ENCODE peak calls at places on chromosomes 4 and X, in eight cellular contexts. One of them, this sample, is unnamed.

GRCh38 chr4:182271731-182272525 is 28.7 kb downstream of the TENM3 start:
- DNase-seq in hypothalamus: no peak
- DNase-seq in CD8-positive, alpha-beta memory T cell: no peak
- DNase-seq in GM13977: no peak
- DNase-seq in SK-MEL-5: no peak
- DNase-seq in head of caudate nucleus: no peak
- DNase-seq in pancreas: no peak
- DNase-seq in CD4-positive, alpha-beta memory T cell: no peak
- DNase-seq in this sample: no peak

GRCh38 chr4:126779001-126779400 is 853.8 kb upstream of the INTU start:
- DNase-seq in hypothalamus: no peak
- DNase-seq in CD8-positive, alpha-beta memory T cell: no peak
- DNase-seq in GM13977: no peak
- DNase-seq in SK-MEL-5: no peak
- DNase-seq in head of caudate nucleus: no peak
- DNase-seq in pancreas: no peak
- DNase-seq in CD4-positive, alpha-beta memory T cell: no peak
- DNase-seq in this sample: no peak

GRCh38 chr4:152052431-152053057 is 291.7 kb upstream of the GATB start:
- DNase-seq in hypothalamus: no peak
- DNase-seq in CD8-positive, alpha-beta memory T cell: no peak
- DNase-seq in GM13977: no peak
- DNase-seq in SK-MEL-5: no peak
- DNase-seq in head of caudate nucleus: no peak
- DNase-seq in pancreas: no peak
- DNase-seq in CD4-positive, alpha-beta memory T cell: peak
- DNase-seq in this sample: no peak

GRCh38 chr4:151555151-151555945 is 146.4 kb downstream of the FHIP1A start:
- DNase-seq in hypothalamus: no peak
- DNase-seq in CD8-positive, alpha-beta memory T cell: no peak
- DNase-seq in GM13977: no peak
- DNase-seq in SK-MEL-5: no peak
- DNase-seq in head of caudate nucleus: no peak
- DNase-seq in pancreas: no peak
- DNase-seq in CD4-positive, alpha-beta memory T cell: no peak
- DNase-seq in this sample: no peak

GRCh38 chr4:73815145-73815544 is 21.3 kb upstream of the CXCL6 start:
- DNase-seq in hypothalamus: no peak
- DNase-seq in CD8-positive, alpha-beta memory T cell: no peak
- DNase-seq in GM13977: no peak
- DNase-seq in SK-MEL-5: no peak
- DNase-seq in head of caudate nucleus: no peak
- DNase-seq in pancreas: no peak
- DNase-seq in CD4-positive, alpha-beta memory T cell: no peak
- DNase-seq in this sample: no peak

GRCh38 chrX:23317799-23318724 is 16.6 kb upstream of the PTCHD1 start:
- DNase-seq in hypothalamus: no peak
- DNase-seq in CD8-positive, alpha-beta memory T cell: no peak
- DNase-seq in GM13977: peak
- DNase-seq in SK-MEL-5: peak
- DNase-seq in head of caudate nucleus: no peak
- DNase-seq in pancreas: no peak
- DNase-seq in CD4-positive, alpha-beta memory T cell: peak
- DNase-seq in this sample: no peak

GRCh38 chr4:141654098-141654497 is 17.7 kb downstream of the IL15 start:
- DNase-seq in hypothalamus: no peak
- DNase-seq in CD8-positive, alpha-beta memory T cell: no peak
- DNase-seq in GM13977: no peak
- DNase-seq in SK-MEL-5: peak
- DNase-seq in head of caudate nucleus: no peak
- DNase-seq in pancreas: no peak
- DNase-seq in CD4-positive, alpha-beta memory T cell: no peak
- DNase-seq in this sample: no peak

GRCh38 chrX:18577400-18577799 is 94.5 kb downstream of the RS1 start:
- DNase-seq in hypothalamus: no peak
- DNase-seq in CD8-positive, alpha-beta memory T cell: no peak
- DNase-seq in GM13977: no peak
- DNase-seq in SK-MEL-5: no peak
- DNase-seq in head of caudate nucleus: no peak
- DNase-seq in pancreas: no peak
- DNase-seq in CD4-positive, alpha-beta memory T cell: no peak
- DNase-seq in this sample: no peak

GRCh38 chrX:52082578-52082977 is 13.6 kb upstream of the MAGED4B start:
- DNase-seq in hypothalamus: no peak
- DNase-seq in CD8-positive, alpha-beta memory T cell: no peak
- DNase-seq in GM13977: no peak
- DNase-seq in SK-MEL-5: no peak
- DNase-seq in head of caudate nucleus: no peak
- DNase-seq in pancreas: no peak
- DNase-seq in CD4-positive, alpha-beta memory T cell: no peak
- DNase-seq in this sample: no peak

GRCh38 chr4:159370316-159370715 is 267.4 kb downstream of the RAPGEF2 start:
- DNase-seq in hypothalamus: no peak
- DNase-seq in CD8-positive, alpha-beta memory T cell: no peak
- DNase-seq in GM13977: no peak
- DNase-seq in SK-MEL-5: peak
- DNase-seq in head of caudate nucleus: no peak
- DNase-seq in pancreas: no peak
- DNase-seq in CD4-positive, alpha-beta memory T cell: no peak
- DNase-seq in this sample: no peak

GRCh38 chr4:17771284-17771908 is 10.0 kb downstream of the FAM184B start:
- DNase-seq in hypothalamus: no peak
- DNase-seq in CD8-positive, alpha-beta memory T cell: no peak
- DNase-seq in GM13977: no peak
- DNase-seq in SK-MEL-5: no peak
- DNase-seq in head of caudate nucleus: no peak
- DNase-seq in pancreas: no peak
- DNase-seq in CD4-positive, alpha-beta memory T cell: no peak
- DNase-seq in this sample: no peak

GRCh38 chr4:6044805-6045204 is 26.6 kb upstream of the C4orf50 start:
- DNase-seq in hypothalamus: no peak
- DNase-seq in CD8-positive, alpha-beta memory T cell: no peak
- DNase-seq in GM13977: no peak
- DNase-seq in SK-MEL-5: no peak
- DNase-seq in head of caudate nucleus: no peak
- DNase-seq in pancreas: no peak
- DNase-seq in CD4-positive, alpha-beta memory T cell: no peak
- DNase-seq in this sample: no peak

GRCh38 chr4:169416997-169417396 is 146.2 kb upstream of the SH3RF1 start:
- DNase-seq in hypothalamus: no peak
- DNase-seq in CD8-positive, alpha-beta memory T cell: no peak
- DNase-seq in GM13977: no peak
- DNase-seq in SK-MEL-5: no peak
- DNase-seq in head of caudate nucleus: no peak
- DNase-seq in pancreas: no peak
- DNase-seq in CD4-positive, alpha-beta memory T cell: no peak
- DNase-seq in this sample: no peak

GRCh38 chrX:20317873-20318272 is 51.2 kb upstream of the RPS6KA3 start:
- DNase-seq in hypothalamus: no peak
- DNase-seq in CD8-positive, alpha-beta memory T cell: no peak
- DNase-seq in GM13977: no peak
- DNase-seq in SK-MEL-5: peak
- DNase-seq in head of caudate nucleus: no peak
- DNase-seq in pancreas: peak
- DNase-seq in CD4-positive, alpha-beta memory T cell: no peak
- DNase-seq in this sample: no peak

GRCh38 chr4:25795566-25796454 is 67.0 kb downstream of the SEL1L3 start:
- DNase-seq in hypothalamus: no peak
- DNase-seq in CD8-positive, alpha-beta memory T cell: no peak
- DNase-seq in GM13977: no peak
- DNase-seq in SK-MEL-5: no peak
- DNase-seq in head of caudate nucleus: no peak
- DNase-seq in pancreas: no peak
- DNase-seq in CD4-positive, alpha-beta memory T cell: no peak
- DNase-seq in this sample: no peak

This sample was measured in ovary.